ENCODE peak calls at places on chromosomes 3 and 15, in five cellular contexts. One of them, this sample, is unnamed.

GRCh38 chr3:194686816-194687637 is 1.3 kb downstream of the FAM43A start:
- DNase-seq in AG10803: peak
- DNase-seq in hypothalamus: no peak
- DNase-seq in IMR-90: peak
- DNase-seq in GM13977: peak
- DNase-seq in this sample: peak

GRCh38 chr3:31693346-31693745 is 160.6 kb downstream of the STT3B start:
- DNase-seq in hypothalamus: no peak
- DNase-seq in GM13977: no peak
- DNase-seq in AG10803: no peak
- DNase-seq in IMR-90: no peak
- DNase-seq in this sample: no peak

GRCh38 chr3:134852893-134853351 is 57.9 kb downstream of the EPHB1 start:
- DNase-seq in GM13977: peak
- DNase-seq in hypothalamus: no peak
- DNase-seq in IMR-90: no peak
- DNase-seq in AG10803: no peak
- DNase-seq in this sample: peak

GRCh38 chr15:64351265-64351664 is 4.7 kb downstream of the CSNK1G1 start:
- DNase-seq in GM13977: no peak
- DNase-seq in AG10803: peak
- DNase-seq in IMR-90: peak
- DNase-seq in hypothalamus: no peak
- DNase-seq in this sample: no peak

GRCh38 chr15:66269326-66270090 is 16.0 kb upstream of the MEGF11 start:
- DNase-seq in GM13977: no peak
- DNase-seq in IMR-90: peak
- DNase-seq in hypothalamus: no peak
- DNase-seq in AG10803: peak
- DNase-seq in this sample: no peak

GRCh38 chr3:109927161-109927560 is 589.8 kb upstream of the DPPA4 start:
- DNase-seq in hypothalamus: no peak
- DNase-seq in IMR-90: peak
- DNase-seq in GM13977: no peak
- DNase-seq in AG10803: peak
- DNase-seq in this sample: peak

GRCh38 chr3:197878427-197878826 is 71.6 kb upstream of the RPL35A start:
- DNase-seq in AG10803: no peak
- DNase-seq in GM13977: peak
- DNase-seq in hypothalamus: no peak
- DNase-seq in IMR-90: no peak
- DNase-seq in this sample: peak

GRCh38 chr3:184040010-184040409 is 8.5 kb downstream of the HTR3D start:
- DNase-seq in hypothalamus: no peak
- DNase-seq in IMR-90: peak
- DNase-seq in GM13977: no peak
- DNase-seq in AG10803: peak
- DNase-seq in this sample: peak

GRCh38 chr3:26099692-26100091 is 309.8 kb downstream of the OXSM start:
- DNase-seq in GM13977: no peak
- DNase-seq in hypothalamus: no peak
- DNase-seq in AG10803: no peak
- DNase-seq in IMR-90: no peak
- DNase-seq in this sample: no peak

GRCh38 chr15:50418041-50418583 is 6.1 kb upstream of the USP8 start:
- DNase-seq in GM13977: no peak
- DNase-seq in IMR-90: no peak
- DNase-seq in AG10803: peak
- DNase-seq in hypothalamus: no peak
- DNase-seq in this sample: no peak

GRCh38 chr15:45333550-45333949 is 44.8 kb downstream of the GATM start:
- DNase-seq in AG10803: peak
- DNase-seq in IMR-90: peak
- DNase-seq in GM13977: no peak
- DNase-seq in hypothalamus: peak
- DNase-seq in this sample: peak

GRCh38 chr3:184656991-184657669 is 54.7 kb downstream of the MAGEF1 start:
- DNase-seq in IMR-90: peak
- DNase-seq in GM13977: peak
- DNase-seq in hypothalamus: no peak
- DNase-seq in AG10803: peak
- DNase-seq in this sample: peak

GRCh38 chr3:25009665-25010064 is 418.4 kb upstream of the RARB start:
- DNase-seq in IMR-90: no peak
- DNase-seq in hypothalamus: no peak
- DNase-seq in AG10803: no peak
- DNase-seq in GM13977: no peak
- DNase-seq in this sample: no peak

GRCh38 chr3:81998139-81998755 is 236.8 kb upstream of the GBE1 start:
- DNase-seq in GM13977: no peak
- DNase-seq in IMR-90: peak
- DNase-seq in hypothalamus: no peak
- DNase-seq in AG10803: peak
- DNase-seq in this sample: no peak

GRCh38 chr3:48859188-48859587 is 11.5 kb upstream of the PRKAR2A start:
- DNase-seq in IMR-90: no peak
- DNase-seq in GM13977: no peak
- DNase-seq in hypothalamus: no peak
- DNase-seq in AG10803: no peak
- DNase-seq in this sample: no peak

GRCh38 chr3:155179425-155179814 is 99.3 kb downstream of the MME start:
- DNase-seq in AG10803: no peak
- DNase-seq in IMR-90: no peak
- DNase-seq in hypothalamus: no peak
- DNase-seq in GM13977: no peak
- DNase-seq in this sample: no peak

GRCh38 chr3:136818851-136819783 is at the start of gene SLC35G2:
- DNase-seq in GM13977: no peak
- DNase-seq in AG10803: peak
- DNase-seq in hypothalamus: peak
- DNase-seq in IMR-90: peak
- DNase-seq in this sample: peak

GRCh38 chr3:187186801-187187421 is 10.4 kb upstream of the RTP1 start:
- DNase-seq in IMR-90: peak
- DNase-seq in hypothalamus: no peak
- DNase-seq in GM13977: no peak
- DNase-seq in AG10803: peak
- DNase-seq in this sample: peak

GRCh38 chr3:198079771-198080520 is 119.9 kb downstream of the LMLN start:
- DNase-seq in AG10803: no peak
- DNase-seq in IMR-90: peak
- DNase-seq in hypothalamus: no peak
- DNase-seq in GM13977: peak
- DNase-seq in this sample: no peak

GRCh38 chr3:101695779-101696372 is 9.4 kb upstream of the RPL24 start:
- DNase-seq in hypothalamus: no peak
- DNase-seq in GM13977: no peak
- DNase-seq in AG10803: peak
- DNase-seq in IMR-90: peak
- DNase-seq in this sample: peak

GRCh38 chr15:69000725-69001503 is 13.6 kb upstream of the NOX5 start:
- DNase-seq in AG10803: no peak
- DNase-seq in IMR-90: no peak
- DNase-seq in hypothalamus: no peak
- DNase-seq in GM13977: no peak
- DNase-seq in this sample: no peak

GRCh38 chr3:55571913-55572312 is 84.8 kb upstream of the WNT5A start:
- DNase-seq in hypothalamus: peak
- DNase-seq in IMR-90: no peak
- DNase-seq in GM13977: no peak
- DNase-seq in AG10803: peak
- DNase-seq in this sample: no peak

GRCh38 chr15:50552238-50552637 is 5.8 kb upstream of the USP50 start:
- DNase-seq in IMR-90: no peak
- DNase-seq in GM13977: peak
- DNase-seq in hypothalamus: no peak
- DNase-seq in AG10803: no peak
- DNase-seq in this sample: peak

GRCh38 chr15:63156708-63157065 is 590 bp downstream of the RPS27L start:
- DNase-seq in AG10803: peak
- DNase-seq in IMR-90: peak
- DNase-seq in GM13977: peak
- DNase-seq in hypothalamus: peak
- DNase-seq in this sample: peak

This sample was measured in GM12865.